ENCODE peak calls at places on chromosomes 12 and 14, in five cellular contexts. Z, P, I, E and H are unnamed samples. For H3K79me2 and H3K36me3, the result is how much of the 10 kb centered on the place peaks cover.

GRCh38 chr14:68682166-68683103 is 110.4 kb downstream of the ZFP36L1 start:
- DNase-seq in Z (peak), P (peak), I (no peak), E (peak), H (peak)

GRCh38 chr12:92411687-92412086 is 266.0 kb upstream of the BTG1 start:
- DNase-seq in Z (no peak), P (no peak), I (no peak), E (no peak), H (no peak)

GRCh38 chr12:75378354-75378753 is 12.5 kb upstream of the GLIPR1L2 start:
- DNase-seq in Z (no peak), P (no peak), I (no peak), E (peak), H (no peak)

GRCh38 chr12:18612971-18613370 is 124.8 kb downstream of the PLCZ1 start:
- DNase-seq in Z (no peak), P (peak), I (no peak), E (no peak), H (no peak)

GRCh38 chr12:80472912-80473500 is 29.0 kb downstream of the PTPRQ start:
- DNase-seq in Z (peak), P (peak), I (peak), E (peak), H (peak)

GRCh38 chr12:87155616-87156015 is 873.6 kb downstream of the C12orf50 start:
- DNase-seq in Z (no peak), P (peak), I (no peak), E (peak), H (peak)

GRCh38 chr14:65230287-65230728 is 128.0 kb upstream of the MAX start:
- DNase-seq in Z (peak), P (peak), I (no peak), E (peak), H (no peak)

GRCh38 chr14:105974902-105975301 is 448.5 kb downstream of the TMEM121 start:
- DNase-seq in Z (no peak), P (no peak), I (peak), E (no peak), H (no peak)

GRCh38 chr14:35959835-35960234 is 133.7 kb downstream of the BRMS1L start:
- DNase-seq in Z (no peak), P (no peak), I (no peak), E (no peak), H (peak)

GRCh38 chr14:104794099-104794498 is 1.4 kb downstream of the AKT1 start:
- DNase-seq in Z (peak), P (peak), I (no peak), E (peak), H (peak)

GRCh38 chr14:105065280-105066228 is at the start of gene GPR132:
- DNase-seq in Z (peak), P (peak), I (no peak), E (no peak), H (peak)

GRCh38 chr12:57755454-57756372 is 810 bp downstream of the MARCHF9 start:
- DNase-seq in Z (peak), P (no peak), I (peak), E (peak), H (peak)

GRCh38 chr12:52156757-52157565 is 34.9 kb downstream of the KRT80 start:
- DNase-seq in Z (peak), P (no peak), I (peak), E (peak), H (peak)

GRCh38 chr14:55718551-55718950 is 138.5 kb downstream of the KTN1 start:
- DNase-seq in Z (no peak), P (no peak), I (no peak), E (no peak), H (no peak)

GRCh38 chr14:29227631-29228030 is 461.0 kb downstream of the FOXG1 start:
- DNase-seq in Z (no peak), P (peak), I (no peak), E (peak), H (no peak)

GRCh38 chr14:101585211-101585610 is 23.9 kb downstream of the DIO3 start:
- DNase-seq in Z (no peak), P (no peak), I (no peak), E (no peak), H (no peak)

GRCh38 chr12:62434504-62435336 is 31.9 kb upstream of the MON2 start:
- DNase-seq in Z (no peak), P (no peak), I (no peak), E (peak), H (peak)

GRCh38 chr14:59187802-59188460 is 536 bp upstream of the DAAM1 start:
- DNase-seq in Z (peak), P (no peak), I (peak), E (peak), H (peak)

GRCh38 chr14:99772371-99773283 is 20.6 kb upstream of the EML1 start:
- DNase-seq in Z (no peak), P (peak), I (no peak), E (peak), H (peak)

GRCh38 chr14:91367173-91368171 is 50.1 kb downstream of the CCDC88C start:
- DNase-seq in Z (peak), P (peak), I (no peak), E (no peak), H (peak)

GRCh38 chr12:45666452-45667215 is 62.9 kb upstream of the ARID2 start:
- DNase-seq in Z (no peak), P (peak), I (no peak), E (peak), H (no peak)

GRCh38 chr12:53208877-53209463 is 1.9 kb upstream of the ITGB7 start:
- DNase-seq in Z (no peak), P (no peak), I (peak), E (no peak), H (no peak)

GRCh38 chr12:114682920-114683708 is 861 bp downstream of the TBX3 start:
- DNase-seq in Z (no peak), P (no peak), I (no peak), E (peak), H (peak)

GRCh38 chr14:56207626-56208297 is 89.6 kb downstream of the PELI2 start:
- DNase-seq in Z (peak), P (peak), I (no peak), E (peak), H (peak)

GRCh38 chr12:3132636-3133409 is 55.6 kb downstream of the TSPAN9 start:
- DNase-seq in Z (peak), P (peak), I (peak), E (peak), H (no peak)

GRCh38 chr12:106871477-106871876 is 84.2 kb upstream of the TMEM263 start:
- DNase-seq in Z (no peak), P (peak), I (no peak), E (peak), H (peak)

GRCh38 chr12:42204819-42205218 is 33.2 kb downstream of the YAF2 start:
- DNase-seq in Z (no peak), P (no peak), I (no peak), E (no peak), H (no peak)

GRCh38 chr12:27095346-27095745 is 13.0 kb upstream of the C12orf71 start:
- DNase-seq in Z (no peak), P (no peak), I (no peak), E (no peak), H (no peak)

GRCh38 chr14:54261283-54261682 is 135.5 kb upstream of the CDKN3 start:
- DNase-seq in Z (no peak), P (peak), I (peak), E (no peak), H (no peak)

GRCh38 chr14:104940526-104941150 is 16.0 kb downstream of the PLD4 start:
- DNase-seq in Z (no peak), P (no peak), I (peak), E (no peak), H (peak)

GRCh38 chr12:9388379-9388778 is 180.2 kb upstream of the PZP start:
- DNase-seq in Z (no peak), P (no peak), I (no peak), E (no peak), H (no peak)

GRCh38 chr14:73754911-73755360 is 40.8 kb upstream of the PNMA1 start:
- DNase-seq in Z (peak), P (peak), I (peak), E (peak), H (no peak)

GRCh38 chr14:73751157-73751691 is 37.0 kb upstream of the PNMA1 start:
- DNase-seq in Z (no peak), P (no peak), I (no peak), E (no peak), H (no peak)

GRCh38 chr14:73753887-73754880 is 40.0 kb upstream of the PNMA1 start:
- DNase-seq in Z (no peak), P (no peak), I (no peak), E (peak), H (peak)

GRCh38 chr14:73752297-73752992 is 38.3 kb upstream of the PNMA1 start:
- DNase-seq in Z (no peak), P (peak), I (peak), E (peak), H (peak)

GRCh38 chr14:73753043-73753886 is 39.1 kb upstream of the PNMA1 start:
- DNase-seq in Z (peak), P (no peak), I (no peak), E (peak), H (no peak)
- H3K79me2 ChIP-seq in Z (half or more), P (half or more), I (half or more), E (half or more), H (half or more)

DNA sequence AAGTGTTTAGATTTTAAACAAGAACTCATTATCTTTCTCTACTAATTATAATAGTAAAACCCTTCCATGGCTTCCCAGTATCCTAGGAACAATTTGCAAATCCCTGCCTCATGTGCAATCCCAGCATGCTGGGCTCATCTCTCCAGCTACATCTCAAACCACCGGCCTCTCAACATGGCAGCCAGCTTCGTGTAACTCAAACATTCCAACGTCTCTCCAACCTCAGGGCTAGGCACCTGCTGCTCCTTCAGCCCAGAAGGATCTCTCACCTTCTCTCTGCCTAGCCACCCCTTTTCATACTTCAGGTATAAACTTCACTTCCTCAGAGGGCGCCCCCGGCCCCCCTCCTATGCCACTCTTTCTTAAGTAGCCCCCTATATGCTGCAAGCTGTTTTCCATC is 7.2 kb downstream of the SART3 start:
- DNase-seq in Z (no peak), P (no peak), I (peak), E (no peak), H (no peak)
- H3K36me3 ChIP-seq in Z (under half), P (under half), I (under half), E (under half), H (under half)

GRCh38 chr12:50545783-50546182 is 41.0 kb downstream of the DIP2B start:
- DNase-seq in Z (no peak), P (peak), I (no peak), E (peak), H (no peak)
- H3K79me2 ChIP-seq in Z (half or more), P (under half), I (half or more), E (half or more), H (half or more)

DNA sequence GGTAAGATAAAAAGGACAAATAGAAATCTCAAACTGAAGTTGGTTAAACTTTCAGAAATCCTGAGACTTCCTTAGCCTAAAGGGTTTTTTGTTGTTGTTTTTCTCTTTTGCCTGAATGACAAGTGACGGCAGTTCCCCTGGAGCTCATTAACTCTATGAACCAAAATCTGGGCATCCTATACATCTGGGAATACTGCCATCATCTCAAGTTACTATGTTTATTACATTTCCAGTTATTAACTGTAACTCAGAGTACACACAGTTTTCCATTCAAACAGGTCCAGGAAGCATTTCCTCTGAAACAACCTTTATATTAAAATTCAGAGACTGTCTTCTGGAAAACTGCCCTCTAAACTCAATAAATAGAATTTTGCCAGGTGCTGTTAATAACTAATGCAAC is 55.6 kb upstream of the CDKL1 start:
- DNase-seq in Z (peak), P (no peak), I (no peak), E (no peak), H (peak)
- H3K36me3 ChIP-seq in Z (under half), P (under half), I (under half), E (half or more), H (under half)

GRCh38 chr14:103198429-103199140 is 75.3 kb downstream of the TNFAIP2 start:
- DNase-seq in Z (peak), P (peak), I (no peak), E (peak), H (peak)
- H3K79me2 ChIP-seq in Z (under half), P (under half), I (under half), E (under half), H (under half)